ENCODE peak calls at places on chromosome 6, in six cellular contexts. One of them, this sample, is unnamed.

GRCh38 chr6:152380351-152380767 is 256.8 kb downstream of the SYNE1 start:
- DNase-seq in right lobe of liver: no peak
- DNase-seq in CD8-positive, alpha-beta T cell: no peak
- DNase-seq in mammary epithelial cell: peak; percentile 58
- DNase-seq in AG09309: peak; percentile 76
- DNase-seq in choroid plexus epithelial cell: peak; percentile 90
- DNase-seq in this sample: peak; percentile 65

GRCh38 chr6:121652726-121653623 is 217.5 kb downstream of the GJA1 start:
- DNase-seq in choroid plexus epithelial cell: peak; percentile 92
- DNase-seq in CD8-positive, alpha-beta T cell: no peak
- DNase-seq in mammary epithelial cell: peak; percentile 66
- DNase-seq in AG09309: peak; percentile 60
- DNase-seq in right lobe of liver: no peak
- DNase-seq in this sample: peak; percentile 88

GRCh38 chr6:26272171-26272631 is 92.8 kb upstream of the BTN3A2 start:
- DNase-seq in mammary epithelial cell: peak; percentile 54
- DNase-seq in CD8-positive, alpha-beta T cell: peak; percentile 22
- DNase-seq in right lobe of liver: peak; percentile 51
- DNase-seq in choroid plexus epithelial cell: peak; percentile 23
- DNase-seq in AG09309: no peak
- DNase-seq in this sample: no peak

GRCh38 chr6:70849348-70850069 is 107.4 kb downstream of the B3GAT2 start:
- DNase-seq in choroid plexus epithelial cell: peak; percentile 62
- DNase-seq in AG09309: no peak
- DNase-seq in right lobe of liver: no peak
- DNase-seq in CD8-positive, alpha-beta T cell: no peak
- DNase-seq in mammary epithelial cell: no peak
- DNase-seq in this sample: no peak

GRCh38 chr6:138540468-138540867 is 41.2 kb upstream of the NHSL1 start:
- DNase-seq in mammary epithelial cell: no peak
- DNase-seq in right lobe of liver: no peak
- DNase-seq in AG09309: peak; percentile 82
- DNase-seq in choroid plexus epithelial cell: peak; percentile 94
- DNase-seq in CD8-positive, alpha-beta T cell: no peak
- DNase-seq in this sample: peak; percentile 66

GRCh38 chr6:35072698-35073055 is 68.5 kb downstream of the TCP11 start:
- DNase-seq in mammary epithelial cell: no peak
- DNase-seq in choroid plexus epithelial cell: no peak
- DNase-seq in CD8-positive, alpha-beta T cell: no peak
- DNase-seq in right lobe of liver: no peak
- DNase-seq in AG09309: no peak
- DNase-seq in this sample: no peak

GRCh38 chr6:15888798-15889772 is 226.3 kb upstream of the DTNBP1 start:
- DNase-seq in choroid plexus epithelial cell: peak; percentile 84
- DNase-seq in mammary epithelial cell: no peak
- DNase-seq in right lobe of liver: no peak
- DNase-seq in CD8-positive, alpha-beta T cell: no peak
- DNase-seq in AG09309: no peak
- DNase-seq in this sample: peak; percentile 19

GRCh38 chr6:48087448-48087847 is 23.5 kb downstream of the PTCHD4 start:
- DNase-seq in choroid plexus epithelial cell: peak; percentile 77
- DNase-seq in right lobe of liver: no peak
- DNase-seq in AG09309: no peak
- DNase-seq in CD8-positive, alpha-beta T cell: no peak
- DNase-seq in mammary epithelial cell: no peak
- DNase-seq in this sample: peak; percentile 40

GRCh38 chr6:160378886-160379285 is 30.7 kb downstream of the SLC22A3 start:
- DNase-seq in mammary epithelial cell: no peak
- DNase-seq in CD8-positive, alpha-beta T cell: no peak
- DNase-seq in right lobe of liver: no peak
- DNase-seq in choroid plexus epithelial cell: no peak
- DNase-seq in AG09309: no peak
- DNase-seq in this sample: no peak

GRCh38 chr6:155177369-155177961 is 86.3 kb upstream of the CLDN20 start:
- DNase-seq in CD8-positive, alpha-beta T cell: no peak
- DNase-seq in right lobe of liver: no peak
- DNase-seq in AG09309: no peak
- DNase-seq in choroid plexus epithelial cell: peak; percentile 90
- DNase-seq in mammary epithelial cell: peak; percentile 47
- DNase-seq in this sample: peak; percentile 81

GRCh38 chr6:128572286-128572685 is 51.9 kb upstream of the PTPRK start:
- DNase-seq in mammary epithelial cell: no peak
- DNase-seq in AG09309: no peak
- DNase-seq in right lobe of liver: no peak
- DNase-seq in CD8-positive, alpha-beta T cell: no peak
- DNase-seq in choroid plexus epithelial cell: no peak
- DNase-seq in this sample: peak; percentile 64

GRCh38 chr6:155188707-155189496 is 74.9 kb upstream of the CLDN20 start:
- DNase-seq in right lobe of liver: no peak
- DNase-seq in mammary epithelial cell: peak; percentile 93
- DNase-seq in AG09309: peak; percentile 94
- DNase-seq in choroid plexus epithelial cell: peak; percentile 94
- DNase-seq in CD8-positive, alpha-beta T cell: no peak
- DNase-seq in this sample: peak; percentile 94

GRCh38 chr6:82260890-82261732 is 13.6 kb upstream of the IBTK start:
- DNase-seq in CD8-positive, alpha-beta T cell: no peak
- DNase-seq in right lobe of liver: no peak
- DNase-seq in AG09309: no peak
- DNase-seq in mammary epithelial cell: no peak
- DNase-seq in choroid plexus epithelial cell: no peak
- DNase-seq in this sample: peak; percentile 38

GRCh38 chr6:98539669-98540207 is 294.6 kb upstream of the POU3F2 start:
- DNase-seq in AG09309: no peak
- DNase-seq in CD8-positive, alpha-beta T cell: no peak
- DNase-seq in choroid plexus epithelial cell: no peak
- DNase-seq in mammary epithelial cell: no peak
- DNase-seq in right lobe of liver: no peak
- DNase-seq in this sample: no peak

GRCh38 chr6:35610830-35611229 is 77.9 kb downstream of the FKBP5 start:
- DNase-seq in right lobe of liver: no peak
- DNase-seq in CD8-positive, alpha-beta T cell: no peak
- DNase-seq in mammary epithelial cell: no peak
- DNase-seq in choroid plexus epithelial cell: no peak
- DNase-seq in AG09309: no peak
- DNase-seq in this sample: no peak

GRCh38 chr6:50249493-50249892 is 199.8 kb upstream of the DEFB112 start:
- DNase-seq in right lobe of liver: no peak
- DNase-seq in mammary epithelial cell: no peak
- DNase-seq in AG09309: no peak
- DNase-seq in choroid plexus epithelial cell: peak; percentile 0
- DNase-seq in CD8-positive, alpha-beta T cell: no peak
- DNase-seq in this sample: peak; percentile 2

GRCh38 chr6:37130704-37131103 is 39.2 kb upstream of the PIM1 start:
- DNase-seq in choroid plexus epithelial cell: no peak
- DNase-seq in right lobe of liver: peak; percentile 53
- DNase-seq in AG09309: no peak
- DNase-seq in mammary epithelial cell: peak; percentile 60
- DNase-seq in CD8-positive, alpha-beta T cell: no peak
- DNase-seq in this sample: peak; percentile 46

GRCh38 chr6:17706580-17707370 is at the start of gene NUP153:
- DNase-seq in right lobe of liver: peak; percentile 99
- DNase-seq in AG09309: peak; percentile 91
- DNase-seq in CD8-positive, alpha-beta T cell: peak; percentile 100
- DNase-seq in mammary epithelial cell: peak; percentile 98
- DNase-seq in choroid plexus epithelial cell: peak; percentile 99
- DNase-seq in this sample: peak; percentile 98

GRCh38 chr6:56497270-56497669 is 145.4 kb downstream of the DST start:
- DNase-seq in CD8-positive, alpha-beta T cell: no peak
- DNase-seq in right lobe of liver: no peak
- DNase-seq in AG09309: no peak
- DNase-seq in mammary epithelial cell: no peak
- DNase-seq in choroid plexus epithelial cell: no peak
- DNase-seq in this sample: no peak

GRCh38 chr6:83126807-83127206 is 59.3 kb downstream of the DOP1A start:
- DNase-seq in CD8-positive, alpha-beta T cell: no peak
- DNase-seq in choroid plexus epithelial cell: no peak
- DNase-seq in right lobe of liver: no peak
- DNase-seq in AG09309: no peak
- DNase-seq in mammary epithelial cell: no peak
- DNase-seq in this sample: no peak

GRCh38 chr6:54860739-54861138 is 14.2 kb downstream of the FAM83B start:
- DNase-seq in mammary epithelial cell: peak; percentile 78
- DNase-seq in AG09309: no peak
- DNase-seq in choroid plexus epithelial cell: peak; percentile 89
- DNase-seq in CD8-positive, alpha-beta T cell: no peak
- DNase-seq in right lobe of liver: no peak
- DNase-seq in this sample: no peak

GRCh38 chr6:169158182-169158573 is 95.5 kb downstream of the THBS2 start:
- DNase-seq in choroid plexus epithelial cell: peak; percentile 91
- DNase-seq in CD8-positive, alpha-beta T cell: no peak
- DNase-seq in mammary epithelial cell: no peak
- DNase-seq in right lobe of liver: no peak
- DNase-seq in AG09309: no peak
- DNase-seq in this sample: no peak

GRCh38 chr6:10873374-10873773 is 8.5 kb downstream of the GCM2 start:
- DNase-seq in AG09309: no peak
- DNase-seq in mammary epithelial cell: peak; percentile 5
- DNase-seq in choroid plexus epithelial cell: no peak
- DNase-seq in CD8-positive, alpha-beta T cell: no peak
- DNase-seq in right lobe of liver: no peak
- DNase-seq in this sample: no peak

GRCh38 chr6:7106752-7107577 is 796 bp upstream of the RREB1 start:
- DNase-seq in CD8-positive, alpha-beta T cell: peak; percentile 39
- DNase-seq in choroid plexus epithelial cell: peak; percentile 14
- DNase-seq in right lobe of liver: no peak
- DNase-seq in mammary epithelial cell: no peak
- DNase-seq in AG09309: no peak
- DNase-seq in this sample: peak; percentile 19

DNA sequence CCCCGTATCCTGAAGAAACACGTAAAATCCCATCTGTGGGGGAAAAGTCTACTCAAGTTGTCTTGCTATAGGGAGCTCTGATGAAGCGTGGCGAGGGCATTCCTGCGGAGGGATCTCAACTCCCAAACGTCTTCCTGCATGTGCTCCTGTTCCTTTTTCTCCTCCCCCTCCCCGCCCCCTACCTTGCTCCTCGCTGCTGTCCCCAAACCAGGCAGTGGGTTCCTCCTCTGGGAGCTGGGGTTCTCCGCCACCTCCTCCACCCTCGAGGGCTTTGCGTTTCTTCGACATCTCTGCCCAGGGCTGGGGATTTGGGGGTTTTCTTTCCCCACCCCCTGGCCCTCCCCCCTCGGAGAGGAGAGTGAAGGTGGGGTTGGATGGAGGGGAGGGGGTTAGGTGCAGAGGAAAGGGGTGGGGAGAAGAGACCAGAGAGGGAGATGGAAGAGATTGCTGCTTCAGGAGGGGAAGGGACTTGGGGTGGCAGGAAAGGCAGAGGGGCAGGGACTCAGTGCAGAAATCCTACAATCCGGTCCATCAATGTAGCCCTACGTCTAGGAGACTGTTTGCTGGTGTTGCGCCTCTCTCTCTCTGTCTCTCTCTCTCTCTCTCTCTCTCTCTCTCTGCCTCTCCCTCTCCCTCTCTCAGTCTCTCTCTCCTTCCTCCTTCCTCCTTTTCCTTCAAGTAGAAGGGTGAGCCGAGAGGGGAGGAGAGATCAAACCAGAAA is 181.6 kb downstream of the TBXT start:
- DNase-seq in choroid plexus epithelial cell: no peak
- DNase-seq in right lobe of liver: no peak
- DNase-seq in AG09309: no peak
- DNase-seq in CD8-positive, alpha-beta T cell: no peak
- DNase-seq in mammary epithelial cell: no peak
- DNase-seq in this sample: no peak
- H3K4me3 ChIP-seq in choroid plexus epithelial cell: peak overlapping the region; percentile 63
- H3K4me3 ChIP-seq in right lobe of liver: no peak overlapping the region
- H3K4me3 ChIP-seq in AG09309: no peak overlapping the region
- H3K4me3 ChIP-seq in CD8-positive, alpha-beta T cell: no peak overlapping the region
- H3K4me3 ChIP-seq in mammary epithelial cell: no peak overlapping the region
- H3K4me3 ChIP-seq in this sample: no peak overlapping the region

DNA sequence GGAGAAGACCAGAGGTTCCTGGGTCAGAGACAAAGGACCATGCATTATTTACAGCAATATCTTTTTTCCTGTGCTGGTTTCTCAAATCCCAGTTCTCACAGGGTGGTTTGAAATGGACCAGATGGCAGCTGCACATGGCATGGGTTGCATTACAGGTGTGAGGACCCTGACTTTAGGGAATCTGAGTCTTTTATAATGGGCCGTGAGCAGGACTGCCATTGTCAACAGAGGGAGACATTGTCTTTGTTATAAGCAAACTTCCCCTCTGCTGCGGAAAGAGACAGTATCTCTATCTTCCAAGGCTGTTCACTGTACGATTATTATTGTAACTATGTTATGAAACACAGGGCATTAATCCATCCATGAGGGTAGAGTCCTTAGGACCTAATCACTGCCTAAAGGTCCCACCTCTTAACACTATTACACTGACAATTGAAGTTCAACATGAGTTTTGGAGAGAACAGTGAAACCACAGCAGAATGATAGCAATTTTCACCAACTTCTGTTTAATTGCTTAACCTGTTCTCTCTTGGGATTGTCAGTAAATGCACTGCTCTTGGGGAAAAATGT is 156.1 kb upstream of the AGPAT4 start:
- DNase-seq in mammary epithelial cell: no peak
- DNase-seq in CD8-positive, alpha-beta T cell: no peak
- DNase-seq in right lobe of liver: no peak
- DNase-seq in AG09309: no peak
- DNase-seq in choroid plexus epithelial cell: peak; percentile 56
- DNase-seq in this sample: peak; percentile 26
- TF ChIP-seq CTCF in mammary epithelial cell: peak; percentile 25
- TF ChIP-seq CTCF in CD8-positive, alpha-beta T cell: no peak
- TF ChIP-seq CTCF in right lobe of liver: no peak
- TF ChIP-seq CTCF in AG09309: peak; percentile 44
- TF ChIP-seq CTCF in choroid plexus epithelial cell: peak; percentile 56
- TF ChIP-seq CTCF in this sample: no peak

GRCh38 chr6:52364480-52365166 is 2.7 kb downstream of the PAQR8 start:
- DNase-seq in choroid plexus epithelial cell: no peak
- DNase-seq in mammary epithelial cell: no peak
- DNase-seq in AG09309: no peak
- DNase-seq in right lobe of liver: no peak
- DNase-seq in CD8-positive, alpha-beta T cell: no peak
- DNase-seq in this sample: no peak
- H3K4me3 ChIP-seq in choroid plexus epithelial cell: no peak overlapping the region
- H3K4me3 ChIP-seq in mammary epithelial cell: no peak overlapping the region
- H3K4me3 ChIP-seq in AG09309: no peak overlapping the region
- H3K4me3 ChIP-seq in right lobe of liver: no peak overlapping the region
- H3K4me3 ChIP-seq in CD8-positive, alpha-beta T cell: no peak overlapping the region
- H3K4me3 ChIP-seq in this sample: no peak overlapping the region

DNA sequence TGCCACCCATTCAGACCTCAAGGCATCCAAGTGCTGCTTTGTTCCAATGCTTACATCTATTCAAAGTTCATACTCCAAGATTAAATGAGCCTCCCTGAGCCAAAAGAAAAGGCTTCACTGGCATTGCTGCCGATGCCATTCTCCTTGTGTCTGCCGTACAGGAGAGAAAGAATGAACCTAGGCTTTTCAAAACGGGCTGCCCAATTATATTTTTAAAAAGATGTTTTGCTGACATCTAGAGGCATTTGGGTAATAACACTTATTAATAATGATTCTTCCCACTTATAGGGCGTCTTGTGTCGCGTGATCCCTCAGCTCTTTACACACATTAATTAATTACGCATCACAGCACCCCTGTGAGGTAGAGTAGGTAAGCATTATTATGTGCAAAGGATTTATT is 545.6 kb downstream of the PKHD1 start:
- DNase-seq in CD8-positive, alpha-beta T cell: no peak
- DNase-seq in choroid plexus epithelial cell: peak; percentile 0
- DNase-seq in right lobe of liver: no peak
- DNase-seq in AG09309: no peak
- DNase-seq in mammary epithelial cell: peak; percentile 14
- DNase-seq in this sample: no peak
- TF ChIP-seq CTCF in CD8-positive, alpha-beta T cell: no peak
- TF ChIP-seq CTCF in choroid plexus epithelial cell: no peak
- TF ChIP-seq CTCF in right lobe of liver: peak; percentile 34
- TF ChIP-seq CTCF in AG09309: no peak
- TF ChIP-seq CTCF in mammary epithelial cell: peak; percentile 17
- TF ChIP-seq CTCF in this sample: no peak

This sample was measured in foreskin fibroblast.